ENCODE peak calls at places on chromosomes 2 and 18, in seven cellular contexts. V, M, S, E, N, P and T are unnamed samples.

GRCh38 chr2:99279969-99280695 is 20.9 kb downstream of the LYG1 start:
- DNase-seq in E (no peak), P (no peak), N (no peak), S (no peak), V (no peak), M (no peak), T (no peak)

GRCh38 chr18:35444636-35445035 is 53.1 kb downstream of the INO80C start:
- DNase-seq in M (no peak), S (no peak), P (no peak), E (no peak), V (no peak), N (no peak), T (no peak)

GRCh38 chr2:240947176-240947575 is 41.0 kb downstream of the CROCC2 start:
- DNase-seq in N (no peak), S (no peak), V (peak; percentile 74), E (no peak), M (no peak), P (no peak), T (no peak)

GRCh38 chr2:205720451-205720902 is 38.2 kb downstream of the NRP2 start:
- DNase-seq in M (no peak), P (no peak), V (no peak), E (no peak), N (no peak), S (no peak), T (no peak)

GRCh38 chr18:34787931-34788532 is 77.9 kb downstream of the DTNA start:
- DNase-seq in N (no peak), E (peak; percentile 14), S (peak; percentile 32), M (peak; percentile 69), V (no peak), P (peak; percentile 80), T (no peak)

GRCh38 chr2:3470856-3471737 is 48.2 kb downstream of the ADI1 start:
- DNase-seq in M (no peak), P (no peak), V (no peak), E (no peak), S (no peak), N (no peak), T (no peak)

GRCh38 chr2:171411791-171412483 is 21.9 kb downstream of the METTL8 start:
- DNase-seq in P (peak; percentile 22), E (no peak), M (peak; percentile 61), S (no peak), N (no peak), V (no peak), T (no peak)

GRCh38 chr2:237448626-237449025 is 34.7 kb upstream of the COL6A3 start:
- DNase-seq in S (no peak), M (no peak), V (no peak), P (no peak), N (no peak), E (no peak), T (no peak)

GRCh38 chr2:11677146-11678055 is 7.4 kb upstream of the NTSR2 start:
- DNase-seq in S (no peak), V (no peak), E (no peak), P (no peak), N (no peak), M (no peak), T (no peak)

GRCh38 chr18:23573948-23574431 is 12.3 kb downstream of the NPC1 start:
- DNase-seq in P (no peak), S (no peak), V (no peak), N (peak; percentile 17), E (peak; percentile 54), M (peak; percentile 72), T (no peak)

GRCh38 chr2:174180165-174180724 is 68.1 kb downstream of the OLA1 start:
- DNase-seq in N (no peak), M (no peak), E (no peak), P (no peak), V (no peak), S (no peak), T (no peak)

GRCh38 chr2:27735263-27735904 is 36.1 kb upstream of the MRPL33 start:
- DNase-seq in P (peak; percentile 51), E (peak; percentile 63), S (no peak), N (no peak), V (no peak), M (peak; percentile 54), T (peak; percentile 65)

GRCh38 chr2:98155721-98156120 is 68.8 kb downstream of the VWA3B start:
- DNase-seq in P (no peak), N (no peak), M (no peak), S (no peak), E (no peak), V (no peak), T (no peak)

GRCh38 chr2:197073701-197074433 is 147.4 kb upstream of the PGAP1 start:
- DNase-seq in M (no peak), N (no peak), E (no peak), V (no peak), P (no peak), S (peak; percentile 29), T (no peak)

GRCh38 chr2:164593959-164594358 is 27.3 kb downstream of the GRB14 start:
- DNase-seq in V (no peak), M (no peak), P (peak; percentile 39), E (no peak), S (no peak), N (no peak), T (no peak)

GRCh38 chr2:10750610-10751009 is 29.2 kb downstream of the ATP6V1C2 start:
- DNase-seq in E (no peak), V (no peak), N (no peak), S (no peak), M (peak; percentile 40), P (no peak), T (no peak)

GRCh38 chr2:230874876-230875275 is 10.1 kb downstream of the ITM2C start:
- DNase-seq in M (no peak), N (no peak), P (no peak), S (no peak), V (no peak), E (no peak), T (no peak)

GRCh38 chr18:55401638-55402191 is 186.3 kb downstream of the TCF4 start:
- DNase-seq in P (peak; percentile 66), N (no peak), M (peak; percentile 87), V (no peak), E (no peak), S (no peak), T (no peak)

GRCh38 chr2:144256996-144257707 is 262.8 kb downstream of the ZEB2 start:
- DNase-seq in N (no peak), S (no peak), M (peak; percentile 34), E (no peak), P (no peak), V (no peak), T (no peak)

GRCh38 chr2:128636802-128637147 is 318.1 kb upstream of the HS6ST1 start:
- DNase-seq in N (no peak), V (peak; percentile 72), E (no peak), M (no peak), P (no peak), S (no peak), T (no peak)

GRCh38 chr2:45849491-45850283 is 198.2 kb downstream of the PRKCE start:
- DNase-seq in P (peak; percentile 21), M (peak; percentile 72), E (peak; percentile 85), N (no peak), V (no peak), S (no peak), T (no peak)

GRCh38 chr2:48116518-48116917 is 210.2 kb upstream of the FBXO11 start:
- DNase-seq in E (no peak), S (no peak), V (no peak), M (no peak), P (no peak), N (no peak), T (no peak)

GRCh38 chr2:48113767-48114166 is 207.5 kb upstream of the FBXO11 start:
- DNase-seq in M (no peak), N (no peak), S (no peak), E (no peak), P (no peak), V (no peak), T (no peak)

GRCh38 chr2:48114256-48114655 is 208.0 kb upstream of the FBXO11 start:
- DNase-seq in S (no peak), P (no peak), E (peak; percentile 77), N (peak; percentile 38), M (peak; percentile 77), V (no peak), T (no peak)

GRCh38 chr2:48110497-48110896 is 204.2 kb upstream of the FBXO11 start:
- DNase-seq in V (no peak), P (no peak), M (no peak), S (no peak), E (no peak), N (no peak), T (no peak)

GRCh38 chr2:48112911-48113687 is 206.8 kb upstream of the FBXO11 start:
- DNase-seq in P (no peak), N (no peak), E (no peak), V (no peak), S (peak; percentile 21), M (peak; percentile 17), T (no peak)
- H3K27ac ChIP-seq in P (no peak overlapping the region), N (no peak overlapping the region), E (peak overlapping the region; percentile 99), V (peak overlapping the region; percentile 70), S (no peak overlapping the region), M (no peak overlapping the region), T (no peak overlapping the region)

GRCh38 chr18:22550861-22551260 is 133.1 kb upstream of the CTAGE1 start:
- DNase-seq in N (no peak), M (no peak), S (no peak), E (no peak), V (no peak), P (no peak), T (no peak)
- H3K27ac ChIP-seq in N (no peak overlapping the region), M (no peak overlapping the region), S (no peak overlapping the region), E (no peak overlapping the region), V (no peak overlapping the region), P (no peak overlapping the region), T (no peak overlapping the region)

GRCh38 chr2:177255227-177255601 is 9.3 kb downstream of the NFE2L2 start:
- DNase-seq in N (no peak), M (no peak), S (no peak), V (no peak), P (no peak), E (no peak), T (no peak)
- H3K27ac ChIP-seq in N (peak overlapping the region; percentile 80), M (no peak overlapping the region), S (peak overlapping the region; percentile 32), V (peak overlapping the region; percentile 28), P (peak overlapping the region; percentile 59), E (peak overlapping the region; percentile 48), T (no peak overlapping the region)

DNA sequence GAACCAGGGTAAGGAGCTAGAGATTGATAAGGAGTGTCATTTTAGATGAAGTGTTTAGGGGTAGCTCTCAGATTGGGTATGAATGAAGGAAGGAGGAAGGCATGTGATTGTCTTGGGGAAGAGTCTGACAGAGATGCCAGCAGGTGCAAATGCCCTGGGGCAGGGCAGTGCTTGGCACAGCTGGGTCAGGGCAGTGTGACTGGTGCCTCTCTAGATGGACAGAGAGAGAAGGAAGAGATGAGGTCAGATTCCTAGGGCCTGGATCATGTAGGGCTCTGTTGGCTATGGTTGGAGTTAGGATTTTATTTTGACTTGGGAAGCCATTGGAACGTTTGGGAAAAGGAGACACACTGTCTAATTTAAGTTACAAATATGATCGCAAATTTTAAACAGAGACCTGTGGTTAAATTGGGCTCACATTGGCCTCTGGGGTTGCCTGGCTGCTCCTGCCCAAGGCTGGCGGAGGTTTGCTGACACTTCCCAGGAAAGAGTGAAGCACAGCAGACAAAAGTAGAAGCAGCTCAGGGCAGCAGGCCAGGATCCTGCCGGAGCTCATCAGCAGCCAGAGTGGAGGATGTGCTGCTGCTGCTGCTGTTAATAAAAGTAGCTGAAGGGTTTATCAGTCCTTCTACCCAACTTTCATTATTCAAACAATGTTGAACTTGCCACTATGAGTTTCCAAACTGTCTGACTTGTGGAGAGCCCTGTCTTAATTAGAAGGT is 32.7 kb upstream of the FHL2 start:
- DNase-seq in P (no peak), M (peak; percentile 35), N (no peak), S (no peak), V (no peak), E (no peak), T (no peak)
- H3K27ac ChIP-seq in P (no peak overlapping the region), M (no peak overlapping the region), N (peak overlapping the region; percentile 92), S (no peak overlapping the region), V (peak overlapping the region; percentile 37), E (no peak overlapping the region), T (no peak overlapping the region)

GRCh38 chr2:119679846-119680245 is 845 bp downstream of the TMEM177 start:
- DNase-seq in M (no peak), N (no peak), V (no peak), P (no peak), S (no peak), E (no peak), T (no peak)
- H3K27ac ChIP-seq in M (no peak overlapping the region), N (peak overlapping the region; percentile 97), V (no peak overlapping the region), P (peak overlapping the region; percentile 70), S (peak overlapping the region; percentile 79), E (no peak overlapping the region), T (no peak overlapping the region)